ENCODE peak calls at places on chromosome 11, in five cellular contexts. A is kidney, V is lower lobe of right lung, R is GM23338, J is IMR-90. H is an unnamed sample.
A peak's percentile ranks its signal among the peaks of the same experiment; 100 is the strongest.

GRCh38 chr11:79244175-79244804 is 196.5 kb downstream of the TENM4 start:
- DNase-seq in J (peak; percentile 97), R (no peak), V (no peak), A (no peak), H (no peak)

GRCh38 chr11:117833401-117833891 is 8.9 kb upstream of the FXYD2 start:
- DNase-seq in R (no peak), J (no peak), A (peak; percentile 97), V (peak; percentile 79), H (no peak)

GRCh38 chr11:37504925-37505324 is 906.9 kb upstream of the RAG2 start:
- DNase-seq in J (peak; percentile 95), R (no peak), A (no peak), V (no peak), H (no peak)

GRCh38 chr11:26620282-26621045 is 48.4 kb upstream of the MUC15 start:
- DNase-seq in R (no peak), A (no peak), J (no peak), V (no peak), H (no peak)

GRCh38 chr11:26244207-26244606 is 87.7 kb upstream of the ANO3 start:
- DNase-seq in A (no peak), R (no peak), J (peak; percentile 32), V (no peak), H (no peak)

GRCh38 chr11:95863486-95864140 is 60.3 kb downstream of the MTMR2 start:
- DNase-seq in A (no peak), V (no peak), R (no peak), J (peak; percentile 89), H (no peak)

GRCh38 chr11:73225001-73225686 is 7.1 kb downstream of the P2RY2 start:
- DNase-seq in R (peak; percentile 51), J (no peak), A (peak; percentile 21), V (peak; percentile 54), H (no peak)

GRCh38 chr11:20453657-20454316 is 66.3 kb downstream of the PRMT3 start:
- DNase-seq in A (no peak), J (no peak), V (no peak), R (no peak), H (no peak)

GRCh38 chr11:67022341-67022933 is 497 bp upstream of the SYT12 start:
- DNase-seq in V (no peak), A (peak; percentile 91), R (no peak), J (peak; percentile 52), H (no peak)

GRCh38 chr11:105854269-105854668 is 167.8 kb downstream of the MSANTD4 start:
- DNase-seq in A (no peak), V (no peak), R (no peak), J (no peak), H (no peak)

GRCh38 chr11:74283580-74284180 is 27.8 kb downstream of the P4HA3 start:
- DNase-seq in J (no peak), A (no peak), R (no peak), V (no peak), H (no peak)

GRCh38 chr11:128802358-128802981 is 64.6 kb downstream of the KCNJ1 start:
- DNase-seq in R (peak; percentile 83), V (no peak), A (no peak), J (no peak), H (no peak)

GRCh38 chr11:6456361-6457073 is 15.7 kb upstream of the HPX start:
- DNase-seq in A (no peak), R (no peak), V (no peak), J (no peak), H (no peak)

GRCh38 chr11:127733552-127733951 is 733.0 kb upstream of the KIRREL3 start:
- DNase-seq in V (no peak), A (no peak), J (no peak), R (no peak), H (no peak)

GRCh38 chr11:130124096-130124495 is 35.5 kb upstream of the ST14 start:
- DNase-seq in R (no peak), A (peak; percentile 85), J (peak; percentile 89), V (peak; percentile 91), H (no peak)

GRCh38 chr11:9825315-9825714 is 161.4 kb downstream of the SWAP70 start:
- DNase-seq in R (no peak), J (peak; percentile 38), A (no peak), V (no peak), H (no peak)

GRCh38 chr11:43467958-43468357 is 109.2 kb downstream of the TTC17 start:
- DNase-seq in R (no peak), V (no peak), J (no peak), A (no peak), H (no peak)

GRCh38 chr11:2581151-2581930 is 118.5 kb downstream of the KCNQ1OT1 start:
- DNase-seq in A (peak; percentile 67), V (peak; percentile 39), R (no peak), J (no peak), H (no peak)

GRCh38 chr11:22539851-22540376 is 85.7 kb downstream of the FANCF start:
- DNase-seq in V (no peak), A (no peak), R (peak; percentile 56), J (peak; percentile 28), H (peak; percentile 4)

GRCh38 chr11:24896118-24896835 is 399.4 kb downstream of the LUZP2 start:
- DNase-seq in A (peak; percentile 67), J (no peak), V (no peak), R (no peak), H (no peak)

GRCh38 chr11:119172513-119172912 is 4.0 kb downstream of the NLRX1 start:
- DNase-seq in R (no peak), V (no peak), J (no peak), A (no peak), H (no peak)

GRCh38 chr11:117796456-117797428 is at the start of gene DSCAML1:
- DNase-seq in V (no peak), A (peak; percentile 85), J (no peak), R (peak; percentile 70), H (peak; percentile 71)

GRCh38 chr11:45332486-45332934 is 46.4 kb upstream of the SYT13 start:
- DNase-seq in J (peak; percentile 19), V (no peak), A (no peak), R (peak; percentile 72), H (peak; percentile 67)

GRCh38 chr11:94897330-94897768 is 76.0 kb downstream of the CWC15 start:
- DNase-seq in V (no peak), R (peak; percentile 73), J (peak; percentile 45), A (no peak), H (no peak)

GRCh38 chr11:116232364-116232801 is 540.4 kb downstream of the BUD13 start:
- DNase-seq in J (no peak), R (no peak), A (no peak), V (no peak), H (no peak)

GRCh38 chr11:76459299-76459698 is 14.5 kb downstream of the EMSY start:
- DNase-seq in J (no peak), V (no peak), A (no peak), R (peak; percentile 68), H (no peak)

DNA sequence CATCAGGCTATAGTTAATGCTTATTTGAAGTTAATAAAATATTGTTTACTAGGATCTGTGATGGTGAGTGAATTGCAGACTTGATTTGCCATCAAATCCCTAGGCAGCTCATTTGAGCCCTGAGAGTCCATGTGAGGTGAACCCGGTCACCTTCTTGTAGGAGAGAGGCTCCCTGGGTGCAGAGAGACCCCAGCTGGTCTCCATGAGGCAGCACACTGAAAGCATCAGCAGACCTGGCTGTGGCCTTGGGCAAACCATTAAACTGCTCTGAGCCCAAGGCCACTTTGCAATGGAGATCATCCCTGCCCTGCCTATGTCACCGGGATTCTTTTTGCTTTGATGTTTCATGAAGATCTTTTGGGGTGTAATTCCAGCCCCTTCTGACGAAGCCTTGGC is 125.2 kb downstream of the MICAL2 start:
- DNase-seq in V (no peak), R (no peak), A (no peak), J (peak; percentile 34), H (no peak)
- TF ChIP-seq CTCF in V (no peak), R (no peak), A (no peak), J (peak; percentile 17), H (peak; percentile 40)

DNA sequence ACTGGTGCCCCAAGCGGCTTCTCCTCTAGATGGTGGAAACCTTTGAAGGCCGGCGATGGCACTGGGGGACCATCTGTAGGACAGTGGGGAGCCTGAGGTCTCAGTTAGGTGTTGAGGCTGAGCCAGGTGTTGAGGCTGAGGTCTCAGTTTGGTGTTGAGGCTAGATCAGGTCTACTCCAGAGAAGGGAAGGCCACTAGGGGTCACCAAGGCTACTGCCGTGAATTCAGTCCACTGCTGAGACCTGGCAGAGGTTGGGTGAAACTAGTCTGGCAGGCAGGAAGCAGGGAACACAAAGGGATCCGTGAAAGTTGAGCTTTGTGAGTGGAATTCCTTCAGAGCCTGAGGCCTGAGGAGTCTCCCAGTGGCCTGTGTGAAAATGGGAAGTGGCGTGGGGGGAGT is 123.8 kb upstream of the FGF3 start:
- DNase-seq in V (peak; percentile 16), J (no peak), A (peak; percentile 43), R (peak; percentile 51), H (no peak)
- TF ChIP-seq CTCF in V (no peak), J (no peak), A (no peak), R (peak; percentile 40), H (no peak)

DNA sequence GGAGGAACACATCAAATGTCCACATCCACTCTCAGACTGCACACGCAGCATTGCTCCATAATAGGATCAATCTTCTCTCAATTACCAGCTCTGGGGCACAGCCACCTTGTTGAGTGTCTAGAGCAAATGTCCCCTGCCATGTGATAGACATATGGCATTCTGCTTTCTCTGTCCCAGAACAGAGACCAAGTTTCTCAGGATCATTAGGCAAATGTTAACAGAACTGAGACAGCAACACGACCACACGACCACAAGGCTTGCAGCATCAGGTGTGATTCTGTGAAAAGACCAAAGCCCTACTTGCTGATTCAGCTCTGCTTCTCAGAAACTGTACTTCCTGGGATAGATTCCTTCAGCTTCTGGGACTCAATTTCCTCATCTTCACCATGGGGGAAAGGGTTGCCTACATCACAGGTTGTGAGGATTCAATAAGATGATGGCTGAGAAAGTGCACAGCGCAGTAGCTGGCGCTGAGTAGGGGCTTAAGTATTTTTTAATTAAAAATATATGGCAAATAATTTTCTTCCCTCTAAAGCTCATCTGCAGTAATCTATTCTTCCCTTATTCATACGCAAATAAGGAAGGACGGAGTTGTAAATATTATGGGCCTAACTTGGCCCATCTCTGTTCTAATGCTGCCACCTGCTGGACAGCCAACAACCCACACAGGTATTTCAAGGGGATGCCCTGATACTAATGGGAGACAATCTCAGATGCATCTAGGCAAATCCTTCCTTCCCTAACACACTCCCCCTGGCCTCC is 54.3 kb upstream of the USP47 start:
- DNase-seq in J (peak; percentile 70), V (peak; percentile 66), R (peak; percentile 86), A (peak; percentile 76), H (peak; percentile 45)
- TF ChIP-seq CTCF in J (peak; percentile 94), V (peak; percentile 90), R (peak; percentile 98), A (peak; percentile 96), H (peak; percentile 84)

DNA sequence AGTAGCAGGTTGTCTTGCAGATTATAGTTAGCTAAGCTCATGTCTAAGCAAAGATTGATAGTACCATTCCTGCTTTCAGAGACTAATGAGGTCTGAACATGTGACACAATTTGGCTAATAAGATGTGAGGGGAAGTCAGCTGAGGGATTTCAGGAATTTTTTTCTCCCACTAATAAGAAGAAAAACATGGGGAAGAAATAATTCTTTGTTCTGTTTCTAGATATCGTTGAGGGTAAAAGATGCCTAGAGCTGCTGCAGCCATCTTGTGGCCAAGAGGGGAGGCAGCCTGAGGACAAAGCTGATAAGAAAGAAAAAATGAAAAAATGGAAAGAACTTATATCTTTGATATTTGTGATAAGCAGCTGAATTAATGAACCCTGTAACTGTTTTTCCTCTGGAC is 1334.4 kb downstream of the LRRC4C start:
- DNase-seq in R (peak; percentile 38), J (no peak), A (no peak), V (no peak), H (no peak)
- TF ChIP-seq CTCF in R (peak; percentile 71), J (no peak), A (peak; percentile 7), V (peak; percentile 32), H (peak; percentile 17)